ENCODE peak calls at places on chromosomes 3 and 15, in seven cellular contexts. F is K562, N is HepG2, M is H1, L is endothelial cell of umbilical vein, O is SK-N-SH, H is GM12878. K is an unnamed sample.

GRCh38 chr3:39268554-39268910 is 11.3 kb downstream of the CX3CR1 start:
- DNase-seq in F (no peak), L (no peak), O (no peak), H (no peak), M (no peak), N (no peak), K (no peak)

GRCh38 chr3:122092460-122093165 is 37.5 kb downstream of the CD86 start:
- DNase-seq in N (no peak), H (no peak), M (no peak), F (peak; percentile 24), L (peak; percentile 34), O (no peak), K (peak; percentile 10)

GRCh38 chr3:72376917-72377710 is 471.1 kb downstream of the SHQ1 start:
- DNase-seq in N (no peak), M (no peak), H (no peak), O (no peak), L (no peak), F (no peak), K (no peak)

GRCh38 chr15:35047528-35047927 is 37.6 kb downstream of the NANOGP8 start:
- DNase-seq in L (no peak), F (no peak), M (no peak), N (no peak), H (no peak), O (no peak), K (no peak)

GRCh38 chr15:101323793-101324505 is 28.9 kb upstream of the SNRPA1 start:
- DNase-seq in L (no peak), F (no peak), O (no peak), H (no peak), N (no peak), M (no peak), K (no peak)

GRCh38 chr3:71173421-71173975 is 410.0 kb downstream of the FOXP1 start:
- DNase-seq in M (no peak), N (no peak), O (no peak), H (no peak), F (no peak), L (no peak), K (no peak)

GRCh38 chr3:10956531-10956930 is 36.0 kb upstream of the SLC6A1 start:
- DNase-seq in M (no peak), O (no peak), F (no peak), H (no peak), N (no peak), L (no peak), K (no peak)

GRCh38 chr3:100709840-100710235 is 544 bp downstream of the TFG start:
- DNase-seq in N (no peak), L (no peak), O (peak; percentile 84), H (no peak), M (peak; percentile 66), F (peak; percentile 61), K (no peak)

GRCh38 chr3:81549831-81550230 is 211.6 kb downstream of the GBE1 start:
- DNase-seq in H (no peak), M (no peak), N (no peak), F (no peak), O (no peak), L (no peak), K (no peak)

GRCh38 chr3:133924041-133924440 is 28.4 kb upstream of the RAB6B start:
- DNase-seq in H (no peak), L (no peak), N (no peak), F (no peak), M (no peak), O (no peak), K (no peak)

GRCh38 chr15:70507772-70508351 is 255.5 kb downstream of the UACA start:
- DNase-seq in O (no peak), N (peak; percentile 70), L (peak; percentile 49), H (no peak), M (no peak), F (no peak), K (no peak)

GRCh38 chr3:183664913-183665381 is 29.5 kb downstream of the KLHL24 start:
- DNase-seq in O (no peak), L (peak; percentile 63), N (no peak), F (no peak), M (no peak), H (no peak), K (no peak)

GRCh38 chr3:127143172-127143571 is 49.8 kb upstream of the PRR23E start:
- DNase-seq in H (no peak), L (no peak), O (no peak), M (no peak), N (no peak), F (no peak), K (no peak)

GRCh38 chr15:34616613-34617012 is 33.2 kb upstream of the GOLGA8B start:
- DNase-seq in L (peak; percentile 53), N (peak; percentile 9), O (no peak), F (peak; percentile 60), H (no peak), M (no peak), K (peak; percentile 38)

GRCh38 chr3:28308196-28308595 is 40.3 kb upstream of the ZCWPW2 start:
- DNase-seq in L (no peak), M (no peak), F (no peak), H (no peak), O (no peak), N (no peak), K (no peak)

GRCh38 chr3:150270883-150271577 is 137.1 kb upstream of the TSC22D2 start:
- DNase-seq in L (no peak), N (no peak), F (no peak), M (no peak), O (no peak), H (no peak), K (no peak)

GRCh38 chr3:31253782-31254181 is 278.9 kb upstream of the STT3B start:
- DNase-seq in O (no peak), M (no peak), L (no peak), N (no peak), F (no peak), H (no peak), K (no peak)

GRCh38 chr3:186930639-186931486 is 537 bp downstream of the ST6GAL1 start:
- DNase-seq in F (peak; percentile 69), H (peak; percentile 52), N (peak; percentile 71), O (peak; percentile 73), M (peak; percentile 82), L (peak; percentile 81), K (peak; percentile 42)

GRCh38 chr15:73858062-73858461 is 15.3 kb upstream of the TBC1D21 start:
- DNase-seq in N (no peak), L (no peak), H (no peak), O (no peak), F (peak; percentile 57), M (no peak), K (no peak)

GRCh38 chr15:101568304-101568703 is 78.8 kb upstream of the PCSK6 start:
- DNase-seq in O (no peak), F (no peak), H (no peak), N (no peak), L (peak; percentile 49), M (peak; percentile 14), K (no peak)

GRCh38 chr3:45145223-45145622 is 955 bp downstream of the CDCP1 start:
- DNase-seq in O (peak; percentile 28), F (no peak), N (no peak), H (no peak), L (no peak), M (no peak), K (no peak)

GRCh38 chr15:71748327-71748726 is 62.0 kb upstream of the NR2E3 start:
- DNase-seq in N (no peak), H (no peak), M (no peak), O (no peak), F (no peak), L (no peak), K (peak; percentile 62)

GRCh38 chr3:105707009-105707408 is 161.8 kb downstream of the CBLB start:
- DNase-seq in M (no peak), L (no peak), O (no peak), F (no peak), H (no peak), N (no peak), K (no peak)

GRCh38 chr3:151770941-151771340 is 37.2 kb downstream of the AADACL2 start:
- DNase-seq in F (peak; percentile 31), M (no peak), H (no peak), L (peak; percentile 79), N (peak; percentile 88), O (no peak), K (no peak)

GRCh38 chr15:60471314-60471713 is 7.6 kb downstream of the ICE2 start:
- DNase-seq in N (no peak), F (no peak), M (no peak), O (peak; percentile 21), H (no peak), L (no peak), K (no peak)

GRCh38 chr3:149042766-149043386 is 43.5 kb downstream of the HLTF start:
- DNase-seq in N (no peak), F (no peak), O (no peak), M (no peak), L (peak; percentile 72), H (peak; percentile 25), K (no peak)

GRCh38 chr15:71800835-71801745 is 9.3 kb upstream of the NR2E3 start:
- DNase-seq in F (peak; percentile 46), H (no peak), L (peak; percentile 77), M (peak; percentile 77), N (peak; percentile 47), O (peak; percentile 72), K (peak; percentile 56)

DNA sequence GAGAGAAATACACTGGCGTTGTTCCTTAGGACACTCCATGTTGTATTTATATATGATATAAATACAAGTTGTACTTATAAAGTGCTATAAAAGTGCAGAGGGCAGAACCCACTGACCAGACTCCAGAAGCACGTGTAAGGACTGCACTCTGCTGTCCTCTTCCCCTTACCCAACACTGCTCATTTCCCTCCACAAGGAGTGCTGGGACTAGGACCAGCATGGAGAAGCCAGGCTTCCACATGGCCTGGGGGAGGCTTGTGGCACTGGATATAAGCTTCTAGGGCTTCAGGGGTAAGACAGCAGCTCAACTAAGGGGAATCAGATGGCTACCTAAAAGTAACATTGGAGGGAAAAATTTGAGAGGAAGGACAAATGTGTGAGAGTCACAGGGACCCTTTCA is 556.9 kb downstream of the IGSF11 start:
- DNase-seq in F (no peak), H (no peak), L (no peak), N (no peak), M (no peak), O (no peak), K (no peak)
- TF ChIP-seq MAX in F (no peak), H (no peak), L (no peak), N (no peak), M (peak; percentile 51), O (no peak), K (no peak)

GRCh38 chr15:77508541-77509505 is 88.1 kb downstream of the HMG20A start:
- DNase-seq in L (peak; percentile 45), H (no peak), N (no peak), M (no peak), F (no peak), O (no peak), K (no peak)
- H2AFZ ChIP-seq in L (peak overlapping the region; percentile 34), H (peak overlapping the region; percentile 15), N (peak overlapping the region; percentile 32), M (no peak overlapping the region), F (no peak overlapping the region), O (peak overlapping the region; percentile 35), K (no peak overlapping the region)

GRCh38 chr3:111936191-111936841 is 42.5 kb upstream of the ABHD10 start:
- DNase-seq in H (no peak), M (no peak), F (no peak), N (no peak), L (peak; percentile 84), O (no peak), K (peak; percentile 60)
- TF ChIP-seq MAX in H (no peak), M (no peak), F (no peak), N (no peak), L (no peak), O (no peak), K (no peak)

DNA sequence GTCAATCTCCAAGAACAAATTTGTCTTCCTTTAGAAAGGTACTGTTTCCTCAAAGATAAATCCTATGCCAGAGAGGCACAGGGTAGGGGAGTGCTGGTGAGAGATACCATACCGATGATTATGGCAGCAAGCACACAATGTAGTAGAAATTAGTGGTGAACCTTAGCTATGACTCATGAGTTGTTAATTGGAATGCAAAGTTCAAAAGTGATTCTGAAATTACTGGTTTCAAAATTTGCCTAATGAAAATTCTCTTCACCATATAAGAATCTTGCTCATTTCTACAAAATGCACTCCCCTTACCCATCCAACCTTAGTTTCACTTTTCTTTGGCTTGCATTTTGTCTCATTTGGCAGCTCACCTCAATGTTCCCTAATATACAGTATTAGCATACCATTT is 139.5 kb upstream of the SLC2A2 start:
- DNase-seq in O (no peak), F (no peak), M (no peak), L (no peak), H (no peak), N (no peak), K (no peak)
- H2AFZ ChIP-seq in O (no peak overlapping the region), F (no peak overlapping the region), M (no peak overlapping the region), L (no peak overlapping the region), H (no peak overlapping the region), N (peak overlapping the region; percentile 15), K (no peak overlapping the region)

K was measured in HCT116.